ENCODE peak calls at places on chromosome 9, in four cellular contexts. X is HT-29, T is AG08396, W is RPMI7951. P is an unnamed sample.

GRCh38 chr9:136310273-136311030 is 6.6 kb upstream of the CCDC187 start:
- DNase-seq in X (no peak), T (no peak), W (no peak), P (no peak)

GRCh38 chr9:101398930-101399640 is 434 bp downstream of the ZNF189 start:
- DNase-seq in X (peak), T (no peak), W (no peak), P (no peak)

GRCh38 chr9:70263421-70263820 is 4.6 kb downstream of the SMC5 start:
- DNase-seq in X (no peak), T (peak), W (no peak), P (no peak)

GRCh38 chr9:129964901-129965734 is 77.9 kb downstream of the FNBP1 start:
- DNase-seq in X (no peak), T (peak), W (peak), P (no peak)

GRCh38 chr9:69149321-69149807 is 24.7 kb upstream of the TJP2 start:
- DNase-seq in X (no peak), T (peak), W (peak), P (no peak)

GRCh38 chr9:112711050-112711689 is 6.7 kb downstream of the INIP start:
- DNase-seq in X (peak), T (peak), W (peak), P (no peak)

GRCh38 chr9:27518809-27519208 is 5.3 kb upstream of the IFNK start:
- DNase-seq in X (no peak), T (no peak), W (no peak), P (no peak)

GRCh38 chr9:93684161-93684765 is 107.9 kb downstream of the PHF2 start:
- DNase-seq in X (no peak), T (no peak), W (no peak), P (no peak)

GRCh38 chr9:14467675-14468374 is 153.9 kb upstream of the NFIB start:
- DNase-seq in X (no peak), T (no peak), W (no peak), P (no peak)

GRCh38 chr9:134067904-134068741 is at the start of gene BRD3:
- DNase-seq in X (peak), T (peak), W (peak), P (peak)

GRCh38 chr9:95107001-95107749 is 210.3 kb downstream of the FANCC start:
- DNase-seq in X (no peak), T (peak), W (peak), P (no peak)

GRCh38 chr9:129124507-129125069 is 13.4 kb downstream of the PTPA start:
- DNase-seq in X (no peak), T (no peak), W (no peak), P (no peak)